ENCODE peak calls at places on chromosome 5, in eight cellular contexts. N is ELF-1; P is NCI-H1930; H is HuH-7; C is fibroblast of mammary gland; A is CD8-positive, alpha-beta T cell; W is DMS 273 treated with DMSO at 0.1 percent for 48 hours; I is iris pigment epithelial cell. S is an unnamed sample.

GRCh38 chr5:150734579-150735384 is 24.0 kb downstream of the DCTN4 start:
- DNase-seq in N (peak), H (no peak), A (no peak), W (no peak), P (no peak), C (no peak), I (no peak), S (no peak)

GRCh38 chr5:9335269-9335668 is 210.6 kb downstream of the SEMA5A start:
- DNase-seq in P (no peak), N (no peak), I (no peak), H (no peak), W (no peak), A (no peak), C (no peak), S (no peak)

GRCh38 chr5:115423051-115423450 is 121.5 kb downstream of the FEM1C start:
- DNase-seq in W (no peak), H (no peak), C (peak), I (no peak), A (no peak), P (no peak), N (no peak), S (no peak)

GRCh38 chr5:66346869-66347268 is 202.8 kb downstream of the SREK1 start:
- DNase-seq in H (no peak), W (no peak), N (no peak), I (no peak), C (no peak), A (no peak), P (no peak), S (no peak)

GRCh38 chr5:8842906-8843590 is 702.8 kb downstream of the SEMA5A start:
- DNase-seq in A (no peak), W (no peak), N (no peak), C (peak), P (no peak), H (peak), I (peak), S (no peak)

GRCh38 chr5:58507715-58508114 is 16.5 kb downstream of the GAPT start:
- DNase-seq in W (no peak), A (no peak), I (no peak), N (no peak), P (no peak), H (no peak), C (no peak), S (no peak)

GRCh38 chr5:14440598-14441401 is 140.8 kb upstream of the OTULINL start:
- DNase-seq in N (no peak), A (no peak), H (no peak), W (no peak), C (peak), P (no peak), I (peak), S (peak)

GRCh38 chr5:173148354-173148753 is 4.0 kb downstream of the BNIP1 start:
- DNase-seq in N (no peak), H (no peak), C (no peak), W (no peak), I (no peak), A (no peak), P (no peak), S (no peak)

GRCh38 chr5:127031147-127031862 is 947 bp upstream of the MARCHF3 start:
- DNase-seq in N (no peak), C (no peak), A (peak), P (no peak), I (no peak), H (peak), W (no peak), S (peak)

GRCh38 chr5:122154910-122155309 is 25.6 kb downstream of the ZNF474 start:
- DNase-seq in I (peak), N (no peak), H (no peak), P (no peak), A (no peak), C (peak), W (no peak), S (no peak)

GRCh38 chr5:82147860-82148573 is 130.1 kb downstream of the RPS23 start:
- DNase-seq in W (no peak), H (no peak), P (no peak), N (no peak), C (peak), I (peak), A (no peak), S (no peak)

GRCh38 chr5:151537044-151537443 is 54.1 kb downstream of the FAT2 start:
- DNase-seq in A (no peak), P (no peak), C (no peak), N (no peak), W (no peak), H (no peak), I (no peak), S (no peak)

GRCh38 chr5:1292846-1293415 is 1.9 kb downstream of the TERT start:
- DNase-seq in A (no peak), P (no peak), N (no peak), W (no peak), C (no peak), I (no peak), H (no peak), S (no peak)

GRCh38 chr5:157166164-157166493 is at the start of gene GARIN3:
- DNase-seq in H (no peak), W (no peak), I (no peak), C (no peak), A (no peak), P (no peak), N (no peak), S (no peak)

GRCh38 chr5:60672693-60673264 is 27.2 kb downstream of the DEPDC1B start:
- DNase-seq in A (no peak), I (no peak), W (no peak), N (peak), C (no peak), H (peak), P (no peak), S (no peak)

GRCh38 chr5:133196441-133197085 is 144.8 kb downstream of the HSPA4 start:
- DNase-seq in H (no peak), P (no peak), I (no peak), C (no peak), N (no peak), W (no peak), A (no peak), S (no peak)

GRCh38 chr5:163571755-163572154 is 66.3 kb downstream of the MAT2B start:
- DNase-seq in N (peak), I (peak), H (no peak), A (no peak), W (peak), P (no peak), C (peak), S (no peak)

GRCh38 chr5:154758977-154759376 is 3.8 kb downstream of the LARP1 start:
- DNase-seq in P (no peak), C (no peak), A (no peak), N (no peak), H (no peak), W (no peak), I (no peak), S (no peak)

GRCh38 chr5:94707359-94707758 is 88.9 kb downstream of the SLF1 start:
- DNase-seq in H (no peak), N (no peak), W (no peak), C (no peak), I (peak), A (no peak), P (no peak), S (peak)

GRCh38 chr5:169142264-169142970 is 158.5 kb downstream of the SLIT3 start:
- DNase-seq in N (no peak), P (no peak), I (no peak), H (no peak), C (no peak), A (no peak), W (no peak), S (peak)

GRCh38 chr5:148290271-148291195 is 21.7 kb upstream of the SPINK7 start:
- DNase-seq in A (no peak), W (peak), C (peak), H (peak), N (no peak), I (peak), P (no peak), S (no peak)

GRCh38 chr5:19987594-19988345 is at the start of gene CDH18:
- DNase-seq in P (peak), W (peak), C (peak), A (no peak), H (peak), N (peak), I (peak), S (peak)

GRCh38 chr5:179974281-179974945 is 66.7 kb upstream of the TBC1D9B start:
- DNase-seq in I (no peak), A (no peak), C (no peak), P (no peak), N (no peak), W (peak), H (no peak), S (no peak)

S was measured in nephron progenitor cell.